ENCODE peak calls at places on chromosomes 1 and 21, in eight cellular contexts. I is HFFc6; H is GM12865; G is activated CD8-positive, alpha-beta T cell treated with anti-CD3 and anti-CD28 coated beads for 36 hours; M is lower lobe of right lung; C is endothelial cell; E is type B pancreatic cell; A is hepatocyte. L is an unnamed sample.

GRCh38 chr1:207659545-207660148 is 14.7 kb downstream of the CR1L start:
- DNase-seq in I (no peak), H (no peak), G (no peak), M (no peak), C (no peak), E (no peak), A (no peak), L (peak)

GRCh38 chr1:246398126-246398813 is 108.8 kb downstream of the SMYD3 start:
- DNase-seq in I (no peak), H (no peak), G (no peak), M (no peak), C (no peak), E (no peak), A (no peak), L (no peak)

GRCh38 chr1:27863552-27863943 is 8.8 kb upstream of the THEMIS2 start:
- DNase-seq in I (no peak), H (peak), G (no peak), M (peak), C (no peak), E (no peak), A (no peak), L (no peak)

GRCh38 chr1:200033511-200034261 is 6.2 kb downstream of the NR5A2 start:
- DNase-seq in I (no peak), H (no peak), G (no peak), M (no peak), C (no peak), E (no peak), A (peak), L (no peak)

GRCh38 chr1:235972316-235973090 is 92.4 kb downstream of the NID1 start:
- DNase-seq in I (peak), H (peak), G (no peak), M (no peak), C (no peak), E (no peak), A (peak), L (no peak)

GRCh38 chr1:74505133-74505532 is 7.3 kb downstream of the LRRC53 start:
- DNase-seq in I (no peak), H (no peak), G (no peak), M (no peak), C (no peak), E (no peak), A (peak), L (no peak)

GRCh38 chr1:162554258-162554657 is 7.3 kb upstream of the UAP1 start:
- DNase-seq in I (peak), H (no peak), G (no peak), M (no peak), C (no peak), E (no peak), A (no peak), L (no peak)

GRCh38 chr1:161511018-161511755 is 5.9 kb downstream of the FCGR2A start:
- DNase-seq in I (no peak), H (no peak), G (no peak), M (peak), C (no peak), E (no peak), A (peak), L (no peak)

GRCh38 chr1:157104598-157105293 is 5.1 kb upstream of the ETV3L start:
- DNase-seq in I (no peak), H (no peak), G (no peak), M (no peak), C (no peak), E (no peak), A (no peak), L (no peak)

GRCh38 chr1:103162360-103162759 is 54.0 kb upstream of the COL11A1 start:
- DNase-seq in I (peak), H (peak), G (no peak), M (no peak), C (no peak), E (no peak), A (no peak), L (no peak)

GRCh38 chr21:26136686-26137085 is 33.9 kb downstream of the APP start:
- DNase-seq in I (no peak), H (peak), G (peak), M (no peak), C (no peak), E (no peak), A (no peak), L (no peak)

GRCh38 chr1:230031131-230031530 is 35.9 kb upstream of the GALNT2 start:
- DNase-seq in I (peak), H (no peak), G (peak), M (no peak), C (no peak), E (no peak), A (no peak), L (no peak)

GRCh38 chr21:46206163-46207005 is 22.1 kb upstream of the SPATC1L start:
- DNase-seq in I (no peak), H (no peak), G (no peak), M (peak), C (no peak), E (no peak), A (no peak), L (no peak)

GRCh38 chr21:29186246-29186645 is 55.8 kb downstream of the MAP3K7CL start:
- DNase-seq in I (no peak), H (no peak), G (no peak), M (no peak), C (no peak), E (no peak), A (no peak), L (no peak)

GRCh38 chr1:78038071-78038470 is 7.7 kb upstream of the GIPC2 start:
- DNase-seq in I (peak), H (no peak), G (no peak), M (no peak), C (no peak), E (no peak), A (no peak), L (no peak)

GRCh38 chr1:232629250-232630046 is 485 bp downstream of the SIPA1L2 start:
- DNase-seq in I (no peak), H (peak), G (peak), M (peak), C (peak), E (peak), A (peak), L (peak)

GRCh38 chr1:203388683-203389082 is 37.8 kb upstream of the FMOD start:
- DNase-seq in I (no peak), H (no peak), G (no peak), M (no peak), C (no peak), E (no peak), A (no peak), L (no peak)

GRCh38 chr21:27759091-27759659 is 792.3 kb upstream of the ADAMTS5 start:
- DNase-seq in I (no peak), H (peak), G (no peak), M (peak), C (peak), E (no peak), A (peak), L (peak)

GRCh38 chr1:229149435-229149834 is 121.5 kb upstream of the RAB4A start:
- DNase-seq in I (no peak), H (no peak), G (no peak), M (no peak), C (no peak), E (no peak), A (no peak), L (no peak)

GRCh38 chr1:17958704-17959103 is 148.9 kb upstream of the IGSF21 start:
- DNase-seq in I (no peak), H (no peak), G (peak), M (no peak), C (no peak), E (no peak), A (no peak), L (no peak)

GRCh38 chr21:46472246-46472645 is 13.6 kb downstream of the DIP2A start:
- DNase-seq in I (no peak), H (no peak), G (no peak), M (no peak), C (no peak), E (no peak), A (no peak), L (no peak)

GRCh38 chr1:83769072-83769471 is 229.9 kb downstream of the TTLL7 start:
- DNase-seq in I (no peak), H (no peak), G (no peak), M (no peak), C (no peak), E (no peak), A (no peak), L (no peak)

GRCh38 chr1:83766182-83766825 is 232.6 kb downstream of the TTLL7 start:
- DNase-seq in I (no peak), H (no peak), G (no peak), M (no peak), C (no peak), E (no peak), A (no peak), L (no peak)

GRCh38 chr1:83773059-83773458 is 225.9 kb downstream of the TTLL7 start:
- DNase-seq in I (no peak), H (no peak), G (no peak), M (no peak), C (no peak), E (no peak), A (no peak), L (no peak)

GRCh38 chr1:83770322-83770661 is 228.6 kb downstream of the TTLL7 start:
- DNase-seq in I (no peak), H (no peak), G (no peak), M (no peak), C (no peak), E (no peak), A (no peak), L (no peak)

DNA sequence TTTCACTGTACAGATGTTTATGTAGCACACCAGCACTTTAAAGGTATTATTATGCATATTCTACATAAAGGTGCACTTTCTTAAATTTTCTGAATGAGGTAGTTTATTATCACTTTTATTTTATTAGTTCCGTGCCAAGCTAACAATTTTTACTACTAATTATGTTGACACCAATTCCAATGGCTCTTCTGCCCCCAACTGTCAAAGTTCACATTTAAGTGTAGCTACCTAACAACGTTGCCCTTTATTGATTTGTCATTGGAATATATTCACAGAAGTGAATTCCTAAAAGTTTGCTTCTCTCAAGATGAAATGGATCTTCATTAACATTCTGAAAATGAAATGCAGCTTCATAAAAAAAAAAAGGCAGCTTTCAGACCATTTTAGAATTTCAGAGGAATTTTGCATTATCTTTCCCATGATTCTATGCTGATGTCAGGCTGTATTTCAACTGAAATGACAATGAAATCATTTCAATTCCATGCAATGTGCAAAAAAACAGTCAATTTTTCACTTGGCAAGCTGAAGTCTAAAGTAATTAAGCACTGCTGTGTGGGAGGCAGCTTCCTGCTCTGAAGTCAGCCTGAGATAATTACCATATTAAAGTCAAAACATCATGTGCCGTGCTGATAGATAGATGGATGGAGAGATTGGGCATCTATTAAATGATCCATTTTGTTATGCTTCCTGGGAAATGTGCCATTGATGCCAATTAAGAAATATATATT is 229.2 kb downstream of the TTLL7 start:
- DNase-seq in I (no peak), H (no peak), G (peak), M (no peak), C (no peak), E (no peak), A (no peak), L (no peak)
- TF ChIP-seq CTCF in I (no peak), H (no peak), G (no peak), M (no peak), C (no peak), E (no peak), A (no peak), L (no peak)

GRCh38 chr1:197224160-197224559 is 43.9 kb upstream of the CRB1 start:
- DNase-seq in I (no peak), H (no peak), G (no peak), M (no peak), C (no peak), E (no peak), A (no peak), L (no peak)
- TF ChIP-seq CTCF in I (peak), H (no peak), G (no peak), M (no peak), C (no peak), E (no peak), A (peak), L (peak)

GRCh38 chr1:8430476-8430875 is 112.6 kb downstream of the SLC45A1 start:
- DNase-seq in I (no peak), H (peak), G (peak), M (no peak), C (no peak), E (no peak), A (no peak), L (no peak)

GRCh38 chr1:8429549-8430105 is 111.7 kb downstream of the SLC45A1 start:
- DNase-seq in I (no peak), H (no peak), G (no peak), M (no peak), C (no peak), E (no peak), A (no peak), L (no peak)

GRCh38 chr1:8431779-8432178 is 113.9 kb downstream of the SLC45A1 start:
- DNase-seq in I (no peak), H (no peak), G (no peak), M (no peak), C (no peak), E (no peak), A (no peak), L (no peak)

GRCh38 chr1:8428441-8428840 is 110.5 kb downstream of the SLC45A1 start:
- DNase-seq in I (no peak), H (no peak), G (no peak), M (no peak), C (no peak), E (no peak), A (no peak), L (no peak)

GRCh38 chr1:8431028-8431427 is 113.1 kb downstream of the SLC45A1 start:
- DNase-seq in I (no peak), H (peak), G (peak), M (no peak), C (no peak), E (no peak), A (no peak), L (no peak)
- TF ChIP-seq CTCF in I (no peak), H (peak), G (peak), M (no peak), C (no peak), E (no peak), A (no peak), L (no peak)

GRCh38 chr1:93702828-93703183 is 21.2 kb upstream of the BCAR3 start:
- DNase-seq in I (no peak), H (no peak), G (no peak), M (no peak), C (no peak), E (no peak), A (no peak), L (peak)
- TF ChIP-seq CTCF in I (peak), H (no peak), G (no peak), M (no peak), C (no peak), E (no peak), A (no peak), L (no peak)

GRCh38 chr1:56803561-56804156 is 15.5 kb downstream of the FYB2 start:
- DNase-seq in I (peak), H (peak), G (peak), M (no peak), C (peak), E (no peak), A (peak), L (peak)
- TF ChIP-seq CTCF in I (peak), H (peak), G (peak), M (peak), C (peak), E (peak), A (peak), L (peak)

GRCh38 chr1:169108897-169109560 is 2.5 kb downstream of the ATP1B1 start:
- DNase-seq in I (peak), H (peak), G (peak), M (no peak), C (no peak), E (no peak), A (peak), L (peak)
- TF ChIP-seq CTCF in I (peak), H (peak), G (peak), M (no peak), C (no peak), E (peak), A (peak), L (peak)

DNA sequence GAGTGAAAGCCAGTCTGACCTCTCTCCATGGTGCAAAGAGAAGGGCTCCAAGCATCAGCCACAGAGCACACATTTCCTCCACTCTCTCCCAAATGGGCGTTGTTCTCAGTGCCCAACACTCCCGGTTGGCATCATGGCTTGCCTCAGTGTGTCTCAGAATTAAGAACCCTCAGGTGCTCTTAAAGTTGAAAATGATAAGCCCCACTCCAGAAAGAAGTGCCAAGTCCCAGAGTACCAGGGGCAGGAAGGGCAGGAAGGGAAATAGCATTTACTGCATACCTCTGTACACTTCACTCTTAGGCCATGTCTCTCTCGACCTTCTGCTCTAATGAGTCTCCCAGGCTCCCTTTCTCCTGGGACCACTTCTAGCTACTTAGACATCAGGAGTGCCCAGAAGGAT is 15.2 kb upstream of the ARHGEF2 start:
- DNase-seq in I (no peak), H (no peak), G (no peak), M (no peak), C (no peak), E (no peak), A (no peak), L (no peak)
- TF ChIP-seq CTCF in I (no peak), H (no peak), G (no peak), M (no peak), C (no peak), E (no peak), A (no peak), L (no peak)

DNA sequence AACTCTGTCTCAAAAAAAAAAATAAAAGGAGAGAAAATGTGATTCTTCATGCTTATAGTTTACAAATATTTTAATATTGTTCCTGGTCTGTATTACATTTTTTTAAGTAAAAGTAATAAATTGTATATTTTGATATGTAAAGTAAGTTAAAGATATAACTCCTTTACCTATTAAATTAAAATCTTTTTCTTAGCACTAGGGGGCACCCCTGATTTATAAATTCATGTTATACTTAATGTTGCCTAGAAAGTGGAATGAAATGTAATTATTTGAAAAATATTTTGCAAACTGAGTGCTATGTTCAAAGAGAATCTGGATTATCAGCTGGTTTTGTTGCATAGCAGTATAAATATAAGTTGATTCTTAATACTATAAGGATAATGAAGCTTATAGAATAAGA is 49.2 kb downstream of the RALGPS2 start:
- DNase-seq in I (no peak), H (peak), G (no peak), M (no peak), C (no peak), E (no peak), A (peak), L (no peak)
- TF ChIP-seq CTCF in I (peak), H (peak), G (no peak), M (peak), C (peak), E (peak), A (peak), L (peak)

GRCh38 chr21:39441502-39442475 is 3.8 kb downstream of the LCA5L start:
- DNase-seq in I (peak), H (peak), G (peak), M (no peak), C (peak), E (no peak), A (peak), L (peak)

GRCh38 chr21:39447264-39447663 is 1.7 kb upstream of the LCA5L start:
- DNase-seq in I (no peak), H (no peak), G (no peak), M (no peak), C (no peak), E (no peak), A (no peak), L (no peak)

GRCh38 chr21:39451332-39452206 is at the start of gene SH3BGR:
- DNase-seq in I (no peak), H (no peak), G (no peak), M (peak), C (no peak), E (no peak), A (no peak), L (no peak)

GRCh38 chr21:39444406-39445145 is 1.0 kb downstream of the LCA5L start:
- DNase-seq in I (peak), H (no peak), G (peak), M (no peak), C (peak), E (no peak), A (peak), L (no peak)

GRCh38 chr21:39445339-39446269 is at the start of gene LCA5L:
- DNase-seq in I (peak), H (peak), G (peak), M (peak), C (peak), E (peak), A (peak), L (peak)
- TF ChIP-seq CTCF in I (peak), H (peak), G (no peak), M (no peak), C (no peak), E (peak), A (peak), L (no peak)

GRCh38 chr1:113021430-113022085 is 51.4 kb upstream of the LRIG2 start:
- DNase-seq in I (no peak), H (no peak), G (no peak), M (no peak), C (no peak), E (no peak), A (peak), L (no peak)
- TF ChIP-seq CTCF in I (peak), H (no peak), G (no peak), M (no peak), C (no peak), E (no peak), A (no peak), L (no peak)